ENCODE peak calls at places on chromosomes 7 and 10, in six cellular contexts. T is activated CD4-positive, alpha-beta T cell treated with anti-CD3 and anti-CD28 coated beads for 48 hours; U is NCI-H2081; S is hypothalamus; P is activated gamma-delta T cell; O is NCI-H1436. K is an unnamed sample.

GRCh38 chr10:78861456-78862327 is 207.1 kb upstream of the ZMIZ1 start:
- DNase-seq in P (no peak), T (no peak), S (no peak), O (no peak), U (no peak), K (no peak)

GRCh38 chr10:24463683-24464426 is 254.9 kb downstream of the KIAA1217 start:
- DNase-seq in S (no peak), U (no peak), P (no peak), O (no peak), T (peak), K (peak)

GRCh38 chr10:73060738-73061635 is 35.7 kb downstream of the P4HA1 start:
- DNase-seq in T (no peak), P (no peak), S (no peak), O (peak), U (peak), K (no peak)

GRCh38 chr7:12683678-12684077 is 3.8 kb upstream of the ARL4A start:
- DNase-seq in U (no peak), O (no peak), S (no peak), T (no peak), P (no peak), K (no peak)

GRCh38 chr10:121580276-121581116 is 17.7 kb downstream of the FGFR2 start:
- DNase-seq in O (no peak), T (no peak), S (no peak), U (no peak), P (no peak), K (no peak)

GRCh38 chr7:4470246-4470645 is 211.8 kb upstream of the FOXK1 start:
- DNase-seq in O (no peak), T (no peak), P (no peak), U (no peak), S (no peak), K (no peak)

GRCh38 chr10:60238408-60239100 is 151.1 kb downstream of the ANK3 start:
- DNase-seq in U (no peak), T (peak), O (peak), S (no peak), P (no peak), K (peak)

GRCh38 chr7:14495633-14496032 is 406.9 kb downstream of the DGKB start:
- DNase-seq in U (no peak), S (no peak), T (no peak), P (no peak), O (no peak), K (no peak)

GRCh38 chr10:132612571-132613504 is 75.3 kb downstream of the INPP5A start:
- DNase-seq in O (no peak), S (no peak), U (no peak), T (no peak), P (no peak), K (no peak)

GRCh38 chr10:28118985-28119628 is 120.2 kb upstream of the ODAD2 start:
- DNase-seq in P (no peak), T (no peak), S (no peak), O (no peak), U (no peak), K (no peak)

GRCh38 chr10:130894485-130894884 is 417.0 kb downstream of the TCERG1L start:
- DNase-seq in O (no peak), P (no peak), S (no peak), U (no peak), T (no peak), K (no peak)

GRCh38 chr7:75872073-75872782 is 6.6 kb upstream of the RHBDD2 start:
- DNase-seq in S (no peak), P (no peak), U (no peak), O (no peak), T (no peak), K (no peak)

GRCh38 chr10:35690534-35690933 is 48.4 kb upstream of the FZD8 start:
- DNase-seq in U (peak), S (no peak), P (no peak), O (peak), T (no peak), K (no peak)

GRCh38 chr10:24255115-24255895 is 46.4 kb downstream of the KIAA1217 start:
- DNase-seq in T (no peak), S (no peak), P (no peak), U (no peak), O (no peak), K (no peak)

GRCh38 chr7:27314111-27314510 is 71.5 kb downstream of the EVX1 start:
- DNase-seq in S (no peak), T (no peak), P (no peak), O (no peak), U (no peak), K (no peak)

GRCh38 chr7:112173214-112173905 is 32.8 kb downstream of the DOCK4 start:
- DNase-seq in T (no peak), O (peak), S (no peak), P (no peak), U (peak), K (no peak)

GRCh38 chr10:44193156-44193555 is 191.7 kb downstream of the CXCL12 start:
- DNase-seq in O (no peak), T (no peak), P (no peak), S (no peak), U (no peak), K (no peak)

GRCh38 chr10:123663522-123663921 is 2.6 kb upstream of the GPR26 start:
- DNase-seq in T (no peak), U (no peak), P (no peak), S (no peak), O (no peak), K (no peak)

K was measured in stimulated activated CD4-positive, alpha-beta T cell treated with anti-CD3 and anti-CD28 coated beads, Interleukin-1b, Interleukin-23, amount 100 ng/mL, for 48 hours.